ENCODE peak calls at places on chromosomes 1 and 21, in four cellular contexts. Q, W, G and S are unnamed samples.

GRCh38 chr21:14548751-14549150 is 2.6 kb upstream of the SAMSN1 start:
- DNase-seq in Q (peak), W (no peak), G (no peak), S (no peak)

GRCh38 chr1:212901290-212901689 is 43.2 kb downstream of the FLVCR1 start:
- DNase-seq in Q (no peak), W (no peak), G (no peak), S (no peak)

GRCh38 chr1:94739521-94740061 is 80.6 kb upstream of the SLC44A3 start:
- DNase-seq in Q (peak), W (no peak), G (no peak), S (no peak)

GRCh38 chr1:54559771-54560231 is 11.8 kb downstream of the ACOT11 start:
- DNase-seq in Q (no peak), W (no peak), G (no peak), S (no peak)

GRCh38 chr1:111084999-111085398 is 54.9 kb downstream of the DRAM2 start:
- DNase-seq in Q (no peak), W (no peak), G (no peak), S (no peak)

GRCh38 chr1:153292185-153292584 is 20.6 kb downstream of the PGLYRP3 start:
- DNase-seq in Q (no peak), W (no peak), G (no peak), S (no peak)

GRCh38 chr21:37208056-37208705 is 59.0 kb downstream of the VPS26C start:
- DNase-seq in Q (no peak), W (peak), G (no peak), S (no peak)

GRCh38 chr1:4655674-4656532 is 1.5 kb downstream of the AJAP1 start:
- DNase-seq in Q (peak), W (peak), G (no peak), S (no peak)

GRCh38 chr1:112465122-112465521 is 43.6 kb upstream of the WNT2B start:
- DNase-seq in Q (peak), W (peak), G (no peak), S (no peak)